ENCODE peak calls at places on chromosomes 2 and 18, in seven cellular contexts. V, I, L, J, Q, M and G are unnamed samples.

GRCh38 chr2:178205853-178206516 is 11.7 kb downstream of the OSBPL6 start:
- DNase-seq in V (no peak), J (no peak), Q (no peak), M (no peak), L (no peak), I (no peak), G (no peak)

GRCh38 chr2:240574386-240575100 is 6.3 kb downstream of the RNPEPL1 start:
- DNase-seq in I (no peak), M (no peak), J (peak; percentile 46), L (no peak), V (peak; percentile 46), Q (peak; percentile 70), G (no peak)

GRCh38 chr2:223457301-223457700 is 144.9 kb downstream of the SCG2 start:
- DNase-seq in V (no peak), I (no peak), Q (no peak), L (no peak), M (no peak), J (no peak), G (no peak)

GRCh38 chr2:150610670-150611279 is 123.3 kb upstream of the RND3 start:
- DNase-seq in L (peak; percentile 70), Q (no peak), M (no peak), I (peak; percentile 40), V (no peak), J (no peak), G (peak; percentile 37)

GRCh38 chr18:58862404-58862803 is 2.3 kb upstream of the ZNF532 start:
- DNase-seq in V (no peak), M (no peak), J (no peak), Q (peak; percentile 44), I (no peak), L (no peak), G (no peak)

GRCh38 chr2:149401007-149401406 is 70.6 kb downstream of the LYPD6 start:
- DNase-seq in J (no peak), I (no peak), V (no peak), M (no peak), L (peak; percentile 45), Q (no peak), G (no peak)

GRCh38 chr2:129923265-129924141 is 56.0 kb upstream of the RAB6C start:
- DNase-seq in M (no peak), J (no peak), V (no peak), Q (no peak), I (peak; percentile 75), L (peak; percentile 77), G (peak; percentile 36)

GRCh38 chr2:64838817-64839216 is 150.4 kb upstream of the SLC1A4 start:
- DNase-seq in J (no peak), V (peak; percentile 60), L (no peak), I (no peak), M (no peak), Q (no peak), G (no peak)

GRCh38 chr2:176638167-176639015 is 369.1 kb downstream of the MTX2 start:
- DNase-seq in M (peak; percentile 70), I (peak; percentile 88), V (peak; percentile 67), L (peak; percentile 32), Q (peak; percentile 86), J (peak; percentile 88), G (peak; percentile 58)

GRCh38 chr2:28869494-28870145 is 489 bp downstream of the TRMT61B start:
- DNase-seq in V (peak; percentile 58), L (no peak), I (no peak), Q (peak; percentile 66), M (no peak), J (no peak), G (no peak)

DNA sequence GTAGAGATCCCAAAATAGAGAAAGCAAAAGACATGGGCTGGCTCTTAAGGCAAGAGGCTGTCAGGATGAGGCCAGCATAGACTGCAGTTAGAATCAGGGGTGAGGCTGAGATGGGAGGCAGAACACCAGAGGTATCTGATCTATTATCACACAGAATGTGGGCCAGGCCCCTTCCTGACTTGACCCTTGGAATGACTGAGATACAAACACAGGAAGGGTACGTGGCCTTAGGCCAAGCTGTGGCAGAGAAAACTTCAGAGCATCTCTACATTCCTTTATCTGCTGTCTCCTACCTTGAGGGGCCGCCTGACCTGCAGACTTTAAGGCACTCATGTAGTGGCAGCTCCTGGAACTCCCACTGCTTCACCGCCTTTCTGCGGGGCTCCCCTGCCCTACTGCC is 28.4 kb downstream of the TMEM17 start:
- DNase-seq in Q (no peak), L (peak; percentile 70), V (no peak), J (no peak), M (no peak), I (no peak), G (no peak)
- H3K4me1 ChIP-seq in Q (peaks cover 50% of the 10 kb centered on the region), L (peaks cover 7% of the 10 kb centered on the region), V (peaks cover 49% of the 10 kb centered on the region), J (peaks cover 30% of the 10 kb centered on the region), M (peaks cover 50% of the 10 kb centered on the region), I (no peaks in the 10 kb centered on the region), G (peaks cover 19% of the 10 kb centered on the region)

DNA sequence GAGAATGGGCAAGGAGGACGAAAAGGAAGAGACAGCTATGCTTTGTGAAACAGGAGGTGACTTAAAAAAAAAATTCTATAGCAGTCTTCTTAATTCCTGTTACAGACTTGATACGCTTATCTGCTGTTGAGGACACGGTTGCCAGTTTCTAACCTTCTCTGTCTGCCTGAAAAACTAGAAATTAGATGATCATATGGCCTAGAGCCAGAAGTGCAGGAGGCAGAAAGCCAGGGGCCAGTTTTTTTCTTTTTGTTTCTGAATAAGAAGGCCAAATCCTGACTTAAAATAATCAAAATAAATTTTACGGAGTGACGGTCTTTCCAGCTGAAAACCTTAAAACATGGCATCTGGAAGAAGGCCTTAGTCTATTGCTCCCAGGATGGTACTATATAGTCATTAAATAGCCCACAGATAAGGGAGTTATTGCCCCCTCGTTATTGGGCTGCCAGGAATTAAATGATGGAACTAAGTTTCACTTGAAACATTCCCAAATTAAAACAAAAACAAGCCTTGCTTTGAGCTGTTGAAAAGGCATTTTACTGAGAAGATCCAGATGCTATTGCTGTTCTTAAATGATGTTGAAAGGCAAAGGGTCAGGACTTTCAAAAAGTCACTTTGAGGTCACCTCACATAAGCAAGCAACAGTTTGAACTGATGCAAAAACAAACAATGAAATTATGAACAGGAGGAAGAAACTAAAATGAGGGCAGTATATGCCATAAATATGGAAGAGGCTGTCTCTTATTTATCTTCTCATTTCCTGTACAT is 1.9 kb upstream of the AMMECR1L start:
- DNase-seq in M (no peak), V (no peak), I (no peak), L (no peak), J (peak; percentile 60), Q (no peak), G (no peak)
- H3K4me3 ChIP-seq in M (peak overlapping the region; percentile 69), V (peak overlapping the region; percentile 66), I (peak overlapping the region; percentile 60), L (no peak overlapping the region), J (peak overlapping the region; percentile 65), Q (no peak overlapping the region), G (no peak overlapping the region)

DNA sequence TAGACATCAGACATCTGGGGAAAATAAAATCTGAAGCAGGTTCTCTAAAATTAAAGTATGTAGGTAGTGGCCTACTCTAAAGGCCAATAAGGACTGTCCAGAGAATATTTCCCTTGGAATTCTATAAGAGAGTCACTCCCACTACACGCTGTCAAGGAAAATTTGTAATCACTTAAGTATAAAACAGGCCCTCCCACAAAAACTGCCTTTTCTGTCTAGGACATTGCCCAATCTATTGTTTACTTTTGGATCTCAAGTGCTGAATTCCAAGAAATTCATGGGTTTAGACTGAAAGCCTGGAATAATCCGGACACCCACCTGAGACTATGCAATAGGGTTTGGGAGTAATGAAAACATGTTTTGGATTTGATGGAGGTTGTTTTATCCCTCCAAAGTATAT is 1.7 kb upstream of the SRBD1 start:
- DNase-seq in V (no peak), Q (no peak), M (no peak), L (no peak), J (no peak), I (no peak), G (no peak)
- H3K27ac ChIP-seq in V (no peak overlapping the region), Q (no peak overlapping the region), M (no peak overlapping the region), L (no peak overlapping the region), J (no peak overlapping the region), I (no peak overlapping the region), G (peak overlapping the region; percentile 98)

GRCh38 chr2:143955416-143956075 is 564.4 kb downstream of the ZEB2 start:
- DNase-seq in M (no peak), L (no peak), Q (no peak), V (no peak), I (no peak), J (no peak), G (no peak)
- H3K4me1 ChIP-seq in M (peaks cover 5% of the 10 kb centered on the region), L (no peaks in the 10 kb centered on the region), Q (peaks cover 11% of the 10 kb centered on the region), V (peaks cover 3% of the 10 kb centered on the region), I (peaks cover 30% of the 10 kb centered on the region), J (peaks cover 4% of the 10 kb centered on the region), G (no peaks in the 10 kb centered on the region)

GRCh38 chr2:70461414-70461813 is 92.2 kb downstream of the TGFA start:
- DNase-seq in Q (no peak), V (no peak), M (no peak), L (peak; percentile 53), J (no peak), I (no peak), G (no peak)
- H3K4me3 ChIP-seq in Q (no peak overlapping the region), V (no peak overlapping the region), M (no peak overlapping the region), L (no peak overlapping the region), J (no peak overlapping the region), I (no peak overlapping the region), G (no peak overlapping the region)

DNA sequence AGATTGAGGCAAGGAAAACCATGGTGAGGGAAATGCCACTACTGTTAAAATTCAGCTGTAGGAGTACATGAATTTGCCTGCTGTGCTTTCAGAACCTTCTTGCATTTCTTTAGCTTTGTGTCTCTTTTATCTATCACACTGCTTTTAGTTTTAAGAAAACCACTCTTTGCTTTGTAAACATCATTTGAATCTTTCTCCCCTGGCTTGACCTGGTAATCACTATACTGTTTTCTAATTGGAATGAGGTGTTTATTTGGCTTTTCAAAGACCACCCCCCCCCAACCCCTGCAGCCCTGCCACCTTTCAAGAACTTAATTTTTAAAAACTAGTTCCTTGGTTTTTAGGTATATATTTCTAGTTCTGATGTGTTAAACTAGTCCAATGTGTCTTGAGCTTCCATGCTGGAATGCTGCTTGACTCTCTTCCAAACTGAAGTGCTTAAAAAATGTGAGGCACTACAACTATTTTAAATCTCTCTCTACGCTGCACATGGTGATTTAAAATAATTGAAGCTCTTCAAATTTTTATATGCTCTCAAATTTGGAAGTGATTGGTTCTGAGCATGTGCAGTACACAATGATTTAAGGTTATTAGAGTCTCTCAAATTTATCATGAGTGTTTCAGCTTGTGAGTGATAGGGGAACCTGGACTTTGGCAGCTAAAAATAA is 192.5 kb upstream of the ZEB2 start:
- DNase-seq in Q (no peak), V (no peak), I (no peak), M (no peak), L (no peak), J (no peak), G (no peak)
- H3K27ac ChIP-seq in Q (no peak overlapping the region), V (no peak overlapping the region), I (no peak overlapping the region), M (no peak overlapping the region), L (no peak overlapping the region), J (no peak overlapping the region), G (no peak overlapping the region)

GRCh38 chr2:160365691-160366367 is 127.8 kb downstream of the RBMS1 start:
- DNase-seq in L (no peak), I (no peak), Q (peak; percentile 81), V (no peak), J (peak; percentile 59), M (peak; percentile 64), G (no peak)
- H3K4me1 ChIP-seq in L (peaks cover 4% of the 10 kb centered on the region), I (peaks cover 74% of the 10 kb centered on the region), Q (peaks cover 82% of the 10 kb centered on the region), V (peaks cover 94% of the 10 kb centered on the region), J (peaks cover 34% of the 10 kb centered on the region), M (peaks cover 91% of the 10 kb centered on the region), G (peaks cover 38% of the 10 kb centered on the region)